ENCODE peak calls at places on chromosomes 5 and 9, in four cellular contexts. J is renal cortical epithelial cell, L is GM06990, I is hypothalamus. K is an unnamed sample.

GRCh38 chr5:169939731-169940130 is 40.6 kb downstream of the INSYN2B start:
- DNase-seq in L (no peak), J (peak), I (no peak), K (no peak)

GRCh38 chr5:168128556-168128955 is 162.9 kb upstream of the WWC1 start:
- DNase-seq in I (no peak), J (no peak), L (no peak), K (no peak)

GRCh38 chr5:174418809-174419522 is 305.4 kb upstream of the MSX2 start:
- DNase-seq in L (no peak), J (no peak), I (no peak), K (no peak)

GRCh38 chr5:177094224-177095087 is 7.7 kb downstream of the FGFR4 start:
- DNase-seq in J (peak), L (no peak), I (no peak), K (no peak)

GRCh38 chr9:136944094-136944518 is 432 bp downstream of the FBXW5 start:
- DNase-seq in I (no peak), L (no peak), J (no peak), K (no peak)

GRCh38 chr9:70406446-70406862 is 8.0 kb downstream of the KLF9 start:
- DNase-seq in L (no peak), I (peak), J (peak), K (peak)

GRCh38 chr5:95899848-95900247 is 61.8 kb downstream of the ELL2 start:
- DNase-seq in J (no peak), L (no peak), I (no peak), K (no peak)

GRCh38 chr5:159899067-159900049 is 16.9 kb upstream of the ADRA1B start:
- DNase-seq in I (no peak), L (no peak), J (no peak), K (no peak)

GRCh38 chr9:87535817-87536539 is 38.3 kb downstream of the DAPK1 start:
- DNase-seq in J (no peak), L (peak), I (no peak), K (no peak)

GRCh38 chr9:135047521-135047920 is 39.9 kb upstream of the OLFM1 start:
- DNase-seq in J (no peak), I (no peak), L (no peak), K (no peak)

GRCh38 chr5:6652025-6652424 is 18.8 kb downstream of the SRD5A1 start:
- DNase-seq in I (no peak), L (peak), J (no peak), K (no peak)

GRCh38 chr5:180330270-180330648 is 22.9 kb downstream of the GFPT2 start:
- DNase-seq in J (no peak), L (no peak), I (no peak), K (no peak)

GRCh38 chr9:124218438-124219289 is 39.1 kb upstream of the NEK6 start:
- DNase-seq in I (no peak), J (peak), L (peak), K (peak)

GRCh38 chr5:37198842-37199241 is 50.3 kb downstream of the CPLANE1 start:
- DNase-seq in J (no peak), I (no peak), L (no peak), K (no peak)

GRCh38 chr9:100472725-100473261 is at the start of gene TMEFF1:
- DNase-seq in L (peak), J (no peak), I (peak), K (peak)

GRCh38 chr5:80885698-80886000 is 74.5 kb upstream of the RASGRF2 start:
- DNase-seq in J (peak), I (no peak), L (no peak), K (no peak)

GRCh38 chr5:90959262-90959661 is 400.7 kb downstream of the ADGRV1 start:
- DNase-seq in L (no peak), I (no peak), J (no peak), K (no peak)

GRCh38 chr9:131520448-131520847 is 10.6 kb downstream of the UCK1 start:
- DNase-seq in L (no peak), I (no peak), J (no peak), K (no peak)

K was measured in amygdala.